ENCODE peak calls at places on chromosomes 1 and 21, in seven cellular contexts. One of them, this sample, is unnamed. For H3K27me3, the result is how much of the 10 kb centered on the place peaks cover.

GRCh38 chr1:181714428-181714827 is 231.1 kb downstream of the CACNA1E start:
- DNase-seq in naive thymus-derived CD4-positive, alpha-beta T cell: no peak
- DNase-seq in astrocyte: peak
- DNase-seq in psoas muscle: no peak
- DNase-seq in heart right ventricle: no peak
- DNase-seq in PC-9: no peak
- DNase-seq in body of pancreas: no peak
- DNase-seq in this sample: no peak

GRCh38 chr1:155006601-155007101 is 4.0 kb downstream of the ZBTB7B start:
- DNase-seq in naive thymus-derived CD4-positive, alpha-beta T cell: peak
- DNase-seq in astrocyte: no peak
- DNase-seq in psoas muscle: no peak
- DNase-seq in heart right ventricle: no peak
- DNase-seq in PC-9: no peak
- DNase-seq in body of pancreas: no peak
- DNase-seq in this sample: peak

GRCh38 chr1:245997471-245998258 is 509.4 kb downstream of the SMYD3 start:
- DNase-seq in naive thymus-derived CD4-positive, alpha-beta T cell: no peak
- DNase-seq in astrocyte: peak
- DNase-seq in psoas muscle: no peak
- DNase-seq in heart right ventricle: peak
- DNase-seq in PC-9: no peak
- DNase-seq in body of pancreas: peak
- DNase-seq in this sample: no peak

GRCh38 chr21:36385909-36386642 is 884 bp downstream of the CHAF1B start:
- DNase-seq in naive thymus-derived CD4-positive, alpha-beta T cell: no peak
- DNase-seq in astrocyte: no peak
- DNase-seq in psoas muscle: no peak
- DNase-seq in heart right ventricle: no peak
- DNase-seq in PC-9: no peak
- DNase-seq in body of pancreas: no peak
- DNase-seq in this sample: no peak

GRCh38 chr1:66693856-66694255 is 58.4 kb upstream of the DYNLT5 start:
- DNase-seq in naive thymus-derived CD4-positive, alpha-beta T cell: no peak
- DNase-seq in astrocyte: no peak
- DNase-seq in psoas muscle: no peak
- DNase-seq in heart right ventricle: no peak
- DNase-seq in PC-9: no peak
- DNase-seq in body of pancreas: no peak
- DNase-seq in this sample: no peak

GRCh38 chr1:186819140-186819539 is 9.6 kb upstream of the PLA2G4A start:
- DNase-seq in naive thymus-derived CD4-positive, alpha-beta T cell: no peak
- DNase-seq in astrocyte: peak
- DNase-seq in psoas muscle: no peak
- DNase-seq in heart right ventricle: no peak
- DNase-seq in PC-9: no peak
- DNase-seq in body of pancreas: no peak
- DNase-seq in this sample: no peak

GRCh38 chr1:156616463-156616862 is 2.8 kb upstream of the HAPLN2 start:
- DNase-seq in naive thymus-derived CD4-positive, alpha-beta T cell: no peak
- DNase-seq in astrocyte: peak
- DNase-seq in psoas muscle: no peak
- DNase-seq in heart right ventricle: no peak
- DNase-seq in PC-9: no peak
- DNase-seq in body of pancreas: no peak
- DNase-seq in this sample: peak

GRCh38 chr1:92995420-92996130 is 34.3 kb upstream of the DIPK1A start:
- DNase-seq in naive thymus-derived CD4-positive, alpha-beta T cell: no peak
- DNase-seq in astrocyte: no peak
- DNase-seq in psoas muscle: no peak
- DNase-seq in heart right ventricle: no peak
- DNase-seq in PC-9: peak
- DNase-seq in body of pancreas: peak
- DNase-seq in this sample: no peak

GRCh38 chr1:41390171-41390570 is 28.9 kb downstream of the FOXO6 start:
- DNase-seq in naive thymus-derived CD4-positive, alpha-beta T cell: no peak
- DNase-seq in astrocyte: no peak
- DNase-seq in psoas muscle: no peak
- DNase-seq in heart right ventricle: no peak
- DNase-seq in PC-9: no peak
- DNase-seq in body of pancreas: no peak
- DNase-seq in this sample: no peak

GRCh38 chr1:108810176-108810575 is 46.7 kb downstream of the AKNAD1 start:
- DNase-seq in naive thymus-derived CD4-positive, alpha-beta T cell: no peak
- DNase-seq in astrocyte: no peak
- DNase-seq in psoas muscle: no peak
- DNase-seq in heart right ventricle: no peak
- DNase-seq in PC-9: no peak
- DNase-seq in body of pancreas: no peak
- DNase-seq in this sample: no peak

GRCh38 chr1:99643021-99643779 is 2.7 kb upstream of the PALMD start:
- DNase-seq in naive thymus-derived CD4-positive, alpha-beta T cell: no peak
- DNase-seq in astrocyte: peak
- DNase-seq in psoas muscle: no peak
- DNase-seq in heart right ventricle: no peak
- DNase-seq in PC-9: no peak
- DNase-seq in body of pancreas: no peak
- DNase-seq in this sample: no peak

GRCh38 chr1:240925273-240925672 is 313.3 kb upstream of the GREM2 start:
- DNase-seq in naive thymus-derived CD4-positive, alpha-beta T cell: no peak
- DNase-seq in astrocyte: no peak
- DNase-seq in psoas muscle: no peak
- DNase-seq in heart right ventricle: no peak
- DNase-seq in PC-9: no peak
- DNase-seq in body of pancreas: no peak
- DNase-seq in this sample: no peak

GRCh38 chr1:17274186-17275170 is 25.6 kb downstream of the PADI3 start:
- DNase-seq in naive thymus-derived CD4-positive, alpha-beta T cell: no peak
- DNase-seq in astrocyte: no peak
- DNase-seq in psoas muscle: no peak
- DNase-seq in heart right ventricle: no peak
- DNase-seq in PC-9: peak
- DNase-seq in body of pancreas: peak
- DNase-seq in this sample: peak

GRCh38 chr1:39573736-39574624 is 2.6 kb downstream of the PABPC4 start:
- DNase-seq in naive thymus-derived CD4-positive, alpha-beta T cell: no peak
- DNase-seq in astrocyte: peak
- DNase-seq in psoas muscle: no peak
- DNase-seq in heart right ventricle: no peak
- DNase-seq in PC-9: no peak
- DNase-seq in body of pancreas: no peak
- DNase-seq in this sample: no peak

GRCh38 chr1:3577300-3577699 is 34.0 kb downstream of the MEGF6 start:
- DNase-seq in naive thymus-derived CD4-positive, alpha-beta T cell: no peak
- DNase-seq in astrocyte: peak
- DNase-seq in psoas muscle: no peak
- DNase-seq in heart right ventricle: no peak
- DNase-seq in PC-9: no peak
- DNase-seq in body of pancreas: peak
- DNase-seq in this sample: no peak

GRCh38 chr1:17023103-17023502 is 11.4 kb upstream of the ATP13A2 start:
- DNase-seq in naive thymus-derived CD4-positive, alpha-beta T cell: no peak
- DNase-seq in astrocyte: no peak
- DNase-seq in psoas muscle: no peak
- DNase-seq in heart right ventricle: no peak
- DNase-seq in PC-9: no peak
- DNase-seq in body of pancreas: no peak
- DNase-seq in this sample: no peak

GRCh38 chr1:248611883-248612282 is 14.4 kb upstream of the OR2T10 start:
- DNase-seq in naive thymus-derived CD4-positive, alpha-beta T cell: peak
- DNase-seq in astrocyte: no peak
- DNase-seq in psoas muscle: no peak
- DNase-seq in heart right ventricle: no peak
- DNase-seq in PC-9: no peak
- DNase-seq in body of pancreas: no peak
- DNase-seq in this sample: no peak

GRCh38 chr1:240312872-240313271 is 221.2 kb downstream of the FMN2 start:
- DNase-seq in naive thymus-derived CD4-positive, alpha-beta T cell: no peak
- DNase-seq in astrocyte: peak
- DNase-seq in psoas muscle: no peak
- DNase-seq in heart right ventricle: no peak
- DNase-seq in PC-9: no peak
- DNase-seq in body of pancreas: no peak
- DNase-seq in this sample: no peak

GRCh38 chr1:956636-957035 is 2.4 kb downstream of the NOC2L start:
- DNase-seq in naive thymus-derived CD4-positive, alpha-beta T cell: no peak
- DNase-seq in astrocyte: no peak
- DNase-seq in psoas muscle: no peak
- DNase-seq in heart right ventricle: no peak
- DNase-seq in PC-9: no peak
- DNase-seq in body of pancreas: no peak
- DNase-seq in this sample: no peak

GRCh38 chr1:158101944-158102343 is 78.8 kb upstream of the CD1D start:
- DNase-seq in naive thymus-derived CD4-positive, alpha-beta T cell: no peak
- DNase-seq in astrocyte: peak
- DNase-seq in psoas muscle: no peak
- DNase-seq in heart right ventricle: no peak
- DNase-seq in PC-9: no peak
- DNase-seq in body of pancreas: no peak
- DNase-seq in this sample: no peak

GRCh38 chr1:199727682-199728081 is 299.8 kb upstream of the NR5A2 start:
- DNase-seq in naive thymus-derived CD4-positive, alpha-beta T cell: no peak
- DNase-seq in astrocyte: no peak
- DNase-seq in psoas muscle: no peak
- DNase-seq in heart right ventricle: no peak
- DNase-seq in PC-9: no peak
- DNase-seq in body of pancreas: no peak
- DNase-seq in this sample: no peak

GRCh38 chr1:56922507-56922906 is 43.3 kb downstream of the C8B start:
- DNase-seq in naive thymus-derived CD4-positive, alpha-beta T cell: no peak
- DNase-seq in astrocyte: no peak
- DNase-seq in psoas muscle: no peak
- DNase-seq in heart right ventricle: no peak
- DNase-seq in PC-9: no peak
- DNase-seq in body of pancreas: no peak
- DNase-seq in this sample: no peak

GRCh38 chr1:80639777-80640533 is 1160.8 kb upstream of the ADGRL2 start:
- DNase-seq in naive thymus-derived CD4-positive, alpha-beta T cell: no peak
- DNase-seq in astrocyte: no peak
- DNase-seq in psoas muscle: no peak
- DNase-seq in heart right ventricle: no peak
- DNase-seq in PC-9: no peak
- DNase-seq in body of pancreas: no peak
- DNase-seq in this sample: no peak

DNA sequence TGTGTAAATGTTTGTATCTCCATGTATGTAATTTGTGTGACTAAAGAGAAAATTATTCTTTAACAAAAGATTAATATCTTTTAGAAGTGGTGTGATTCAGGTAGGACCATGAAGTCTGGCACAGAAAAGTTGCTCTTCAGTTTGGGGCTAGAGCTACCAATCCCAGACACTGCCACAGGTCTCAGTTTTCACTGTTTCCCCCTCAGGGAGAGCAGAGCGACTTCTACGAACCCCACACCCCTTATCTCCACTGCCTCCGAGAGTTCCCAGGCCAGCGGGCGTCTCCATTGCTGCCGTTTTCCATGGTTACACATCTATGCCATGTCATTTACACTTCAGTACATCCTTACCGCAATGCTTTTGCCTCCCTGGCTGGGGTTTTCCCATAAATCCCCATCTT is 93.0 kb upstream of the SMYD2 start:
- DNase-seq in naive thymus-derived CD4-positive, alpha-beta T cell: no peak
- DNase-seq in astrocyte: no peak
- DNase-seq in psoas muscle: no peak
- DNase-seq in heart right ventricle: no peak
- DNase-seq in PC-9: no peak
- DNase-seq in body of pancreas: no peak
- DNase-seq in this sample: no peak
- H3K27me3 ChIP-seq in naive thymus-derived CD4-positive, alpha-beta T cell: under half
- H3K27me3 ChIP-seq in astrocyte: under half
- H3K27me3 ChIP-seq in psoas muscle: under half
- H3K27me3 ChIP-seq in heart right ventricle: half or more
- H3K27me3 ChIP-seq in PC-9: under half
- H3K27me3 ChIP-seq in body of pancreas: under half
- H3K27me3 ChIP-seq in this sample: under half

DNA sequence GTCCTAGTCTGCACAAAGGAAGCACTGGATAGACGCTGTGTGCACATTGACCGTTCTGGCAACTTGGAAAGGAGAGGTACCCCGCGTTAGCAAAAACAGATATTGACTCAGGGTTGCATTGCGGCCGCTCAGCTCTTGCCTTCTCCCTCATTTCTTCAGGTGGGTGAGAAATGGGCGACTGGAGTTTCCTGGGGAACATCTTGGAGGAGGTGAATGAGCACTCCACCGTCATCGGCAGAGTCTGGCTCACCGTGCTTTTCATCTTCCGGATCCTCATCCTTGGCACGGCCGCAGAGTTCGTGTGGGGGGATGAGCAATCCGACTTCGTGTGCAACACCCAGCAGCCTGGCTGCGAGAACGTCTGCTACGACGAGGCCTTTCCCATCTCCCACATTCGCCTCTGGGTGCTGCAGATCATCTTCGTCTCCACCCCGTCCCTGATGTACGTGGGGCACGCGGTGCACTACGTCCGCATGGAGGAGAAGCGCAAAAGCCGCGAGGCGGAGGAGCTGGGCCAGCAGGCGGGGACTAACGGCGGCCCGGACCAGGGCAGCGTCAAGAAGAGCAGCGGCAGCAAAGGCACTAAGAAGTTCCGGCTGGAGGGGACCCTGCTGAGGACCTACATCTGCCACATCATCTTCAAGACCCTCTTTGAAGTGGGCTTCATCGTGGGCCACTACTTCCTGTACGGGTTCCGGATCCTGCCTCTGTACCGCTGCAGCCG is 5.4 kb downstream of the GJA8 start:
- DNase-seq in naive thymus-derived CD4-positive, alpha-beta T cell: no peak
- DNase-seq in astrocyte: no peak
- DNase-seq in psoas muscle: no peak
- DNase-seq in heart right ventricle: no peak
- DNase-seq in PC-9: no peak
- DNase-seq in body of pancreas: no peak
- DNase-seq in this sample: no peak
- H3K27me3 ChIP-seq in naive thymus-derived CD4-positive, alpha-beta T cell: under half
- H3K27me3 ChIP-seq in astrocyte: under half
- H3K27me3 ChIP-seq in psoas muscle: under half
- H3K27me3 ChIP-seq in heart right ventricle: under half
- H3K27me3 ChIP-seq in PC-9: under half
- H3K27me3 ChIP-seq in body of pancreas: under half
- H3K27me3 ChIP-seq in this sample: under half

DNA sequence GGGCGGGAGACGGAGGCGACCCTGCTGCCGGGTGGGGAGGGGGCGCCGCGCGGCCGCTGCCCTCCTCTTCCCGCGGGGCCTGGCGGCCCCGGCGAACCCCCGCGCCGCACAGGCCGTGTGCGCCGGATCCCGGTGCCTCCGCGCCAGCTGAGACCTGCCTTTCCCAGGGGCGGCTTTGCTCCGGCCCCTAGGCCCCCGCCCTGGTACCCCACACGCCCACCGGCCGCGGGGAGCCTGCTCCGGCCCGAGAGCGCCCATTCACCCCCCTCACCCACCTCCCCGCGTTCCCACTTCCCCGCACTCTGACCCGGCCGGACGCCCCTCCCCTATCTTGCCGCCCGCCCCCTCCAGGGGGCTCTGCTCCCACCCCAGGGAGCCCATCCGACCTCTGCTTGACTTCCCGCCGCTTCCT is 375 bp downstream of the HTR6 start:
- DNase-seq in naive thymus-derived CD4-positive, alpha-beta T cell: no peak
- DNase-seq in astrocyte: no peak
- DNase-seq in psoas muscle: no peak
- DNase-seq in heart right ventricle: no peak
- DNase-seq in PC-9: no peak
- DNase-seq in body of pancreas: no peak
- DNase-seq in this sample: no peak
- H3K27me3 ChIP-seq in naive thymus-derived CD4-positive, alpha-beta T cell: under half
- H3K27me3 ChIP-seq in astrocyte: half or more
- H3K27me3 ChIP-seq in psoas muscle: under half
- H3K27me3 ChIP-seq in heart right ventricle: under half
- H3K27me3 ChIP-seq in PC-9: under half
- H3K27me3 ChIP-seq in body of pancreas: under half
- H3K27me3 ChIP-seq in this sample: under half

GRCh38 chr1:152107289-152107983 is 7.8 kb downstream of the TCHH start:
- DNase-seq in naive thymus-derived CD4-positive, alpha-beta T cell: no peak
- DNase-seq in astrocyte: no peak
- DNase-seq in psoas muscle: no peak
- DNase-seq in heart right ventricle: peak
- DNase-seq in PC-9: no peak
- DNase-seq in body of pancreas: no peak
- DNase-seq in this sample: peak
- H3K27me3 ChIP-seq in naive thymus-derived CD4-positive, alpha-beta T cell: under half
- H3K27me3 ChIP-seq in astrocyte: half or more
- H3K27me3 ChIP-seq in psoas muscle: under half
- H3K27me3 ChIP-seq in heart right ventricle: half or more
- H3K27me3 ChIP-seq in PC-9: under half
- H3K27me3 ChIP-seq in body of pancreas: under half
- H3K27me3 ChIP-seq in this sample: under half